ENCODE peak calls at places on chromosomes 3 and 15, in six cellular contexts. F, T, R, W, C and D are unnamed samples. For H4K20me1 and H3K27me3, the result is how much of the 10 kb centered on the place peaks cover.

GRCh38 chr3:32117324-32117723 is 10.9 kb downstream of the GPD1L start:
- DNase-seq in C (peak), F (no peak), R (peak), T (no peak), W (no peak), D (no peak)

GRCh38 chr3:150149651-150150051 is 179.0 kb upstream of the PFN2 start:
- DNase-seq in T (peak), C (peak), W (no peak), F (no peak), R (no peak), D (peak)

GRCh38 chr15:28281876-28282275 is 40.1 kb downstream of the HERC2 start:
- DNase-seq in F (no peak), C (no peak), T (no peak), W (no peak), R (no peak), D (no peak)

GRCh38 chr3:174675426-174675825 is 183.7 kb upstream of the NAALADL2 start:
- DNase-seq in T (no peak), R (no peak), C (no peak), F (no peak), W (no peak), D (no peak)

GRCh38 chr15:47870956-47871625 is 153.8 kb downstream of the SEMA6D start:
- DNase-seq in C (peak), R (no peak), F (no peak), W (no peak), T (peak), D (peak)

GRCh38 chr15:75203017-75203907 is 1.6 kb downstream of the C15orf39 start:
- DNase-seq in F (peak), C (no peak), T (no peak), R (no peak), W (no peak), D (peak)

GRCh38 chr3:39707314-39707909 is 102.0 kb upstream of the MYRIP start:
- DNase-seq in F (peak), C (peak), W (peak), R (peak), T (peak), D (peak)

GRCh38 chr3:52237006-52237658 is 1.8 kb downstream of the TWF2 start:
- DNase-seq in T (no peak), C (no peak), R (no peak), F (no peak), W (no peak), D (no peak)

GRCh38 chr3:131716943-131717342 is 214.2 kb upstream of the MRPL3 start:
- DNase-seq in R (no peak), C (no peak), F (no peak), W (no peak), T (no peak), D (no peak)

GRCh38 chr15:45646220-45646619 is 11.4 kb downstream of the SQOR start:
- DNase-seq in F (no peak), T (no peak), W (no peak), C (peak), R (no peak), D (peak)

GRCh38 chr15:42059661-42060476 is 34.5 kb downstream of the PLA2G4D start:
- DNase-seq in W (peak), R (peak), T (peak), F (peak), C (peak), D (peak)

GRCh38 chr3:142896201-142896755 is 7.4 kb upstream of the PCOLCE2 start:
- DNase-seq in R (no peak), T (no peak), W (no peak), F (no peak), C (peak), D (peak)

GRCh38 chr3:128548426-128549282 is 55.7 kb upstream of the GATA2 start:
- DNase-seq in W (no peak), T (no peak), R (no peak), C (peak), F (no peak), D (peak)

GRCh38 chr3:183253364-183253960 is 409 bp downstream of the B3GNT5 start:
- DNase-seq in F (peak), R (no peak), C (peak), W (no peak), T (peak), D (peak)

GRCh38 chr3:16512435-16513140 is 911 bp downstream of the RFTN1 start:
- DNase-seq in T (peak), R (no peak), W (peak), F (peak), C (no peak), D (peak)

GRCh38 chr3:156126467-156126866 is 6.1 kb downstream of the KCNAB1 start:
- DNase-seq in C (no peak), W (no peak), R (no peak), T (no peak), F (no peak), D (no peak)

DNA sequence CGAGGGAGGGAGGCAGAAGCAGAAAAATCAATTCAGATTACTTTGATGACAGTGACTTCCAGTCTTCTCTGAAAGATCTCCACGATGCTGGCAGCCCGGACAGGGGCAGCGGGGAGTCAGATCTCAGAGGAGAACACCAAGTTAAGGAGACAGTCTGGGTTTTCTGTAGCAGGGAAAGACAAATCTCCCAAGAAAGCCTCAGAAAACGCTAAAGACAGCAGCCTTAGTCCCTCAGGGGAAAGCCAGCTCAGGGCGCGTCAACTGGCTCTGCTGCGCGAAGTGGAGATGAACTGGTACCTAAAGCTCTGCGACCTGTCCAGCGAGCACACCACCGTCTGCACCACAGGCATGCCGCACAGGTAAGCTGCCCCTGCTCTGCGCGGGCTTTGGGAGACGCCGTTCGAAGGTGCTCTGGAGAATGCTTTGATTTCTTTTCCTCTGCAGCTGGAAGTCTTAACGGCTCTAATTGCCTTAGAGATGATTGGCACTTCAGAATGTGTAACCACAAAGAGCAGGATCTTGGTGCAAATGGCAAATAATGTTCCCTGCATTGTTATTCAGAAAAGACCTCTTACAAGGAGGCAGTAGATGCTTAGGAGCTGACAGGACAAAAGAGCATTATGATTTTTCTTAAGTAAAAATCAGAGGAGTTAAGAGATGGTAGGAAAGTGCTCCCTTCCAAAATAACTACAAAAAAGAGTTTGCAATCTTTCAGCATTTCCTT is at the start of gene KCNAB1:
- DNase-seq in T (no peak), R (no peak), W (peak), C (no peak), F (no peak), D (no peak)
- TF ChIP-seq EZH2 in T (no peak), R (no peak), W (no peak), C (no peak), F (no peak), D (no peak)

GRCh38 chr3:72388117-72388516 is 460.1 kb downstream of the SHQ1 start:
- DNase-seq in T (no peak), F (no peak), R (no peak), C (no peak), W (no peak), D (no peak)
- H4K20me1 ChIP-seq in T (half or more), F (half or more), R (half or more), C (half or more), W (half or more), D (half or more)

GRCh38 chr3:195058311-195059005 is 212.5 kb downstream of the XXYLT1 start:
- DNase-seq in T (no peak), R (no peak), C (no peak), W (no peak), F (no peak), D (no peak)
- H3K27me3 ChIP-seq in T (under half), R (under half), C (under half), W (under half), F (under half), D (under half)

GRCh38 chr15:98421419-98422085 is 226.8 kb upstream of the IGF1R start:
- DNase-seq in W (peak), T (peak), C (no peak), R (peak), F (peak), D (peak)
- TF ChIP-seq EZH2 in W (peak), T (no peak), C (no peak), R (no peak), F (peak), D (no peak)

GRCh38 chr3:152322756-152323155 is 54.0 kb downstream of the MBNL1 start:
- DNase-seq in R (no peak), T (no peak), C (no peak), F (no peak), W (no peak), D (peak)

GRCh38 chr3:152321806-152322377 is 53.2 kb downstream of the MBNL1 start:
- DNase-seq in F (no peak), R (no peak), W (no peak), T (no peak), C (no peak), D (no peak)

GRCh38 chr3:152323834-152324233 is 55.1 kb downstream of the MBNL1 start:
- DNase-seq in T (no peak), W (no peak), C (no peak), R (no peak), F (no peak), D (no peak)

GRCh38 chr3:152328841-152329240 is 60.1 kb downstream of the MBNL1 start:
- DNase-seq in R (peak), W (no peak), T (peak), C (peak), F (no peak), D (peak)

GRCh38 chr3:152325136-152325535 is 56.4 kb downstream of the MBNL1 start:
- DNase-seq in W (no peak), F (no peak), C (no peak), T (no peak), R (no peak), D (no peak)
- H4K20me1 ChIP-seq in W (under half), F (under half), C (under half), T (under half), R (under half), D (under half)

GRCh38 chr3:54202029-54202428 is 79.7 kb downstream of the CACNA2D3 start:
- DNase-seq in T (no peak), R (no peak), W (no peak), C (no peak), F (no peak), D (no peak)

GRCh38 chr3:54198556-54198955 is 76.2 kb downstream of the CACNA2D3 start:
- DNase-seq in C (no peak), W (no peak), R (no peak), F (no peak), T (no peak), D (no peak)

GRCh38 chr3:54196330-54196975 is 74.1 kb downstream of the CACNA2D3 start:
- DNase-seq in R (no peak), C (no peak), T (no peak), F (no peak), W (no peak), D (no peak)

GRCh38 chr3:54193093-54193492 is 70.7 kb downstream of the CACNA2D3 start:
- DNase-seq in R (no peak), T (no peak), W (peak), C (no peak), F (no peak), D (no peak)

DNA sequence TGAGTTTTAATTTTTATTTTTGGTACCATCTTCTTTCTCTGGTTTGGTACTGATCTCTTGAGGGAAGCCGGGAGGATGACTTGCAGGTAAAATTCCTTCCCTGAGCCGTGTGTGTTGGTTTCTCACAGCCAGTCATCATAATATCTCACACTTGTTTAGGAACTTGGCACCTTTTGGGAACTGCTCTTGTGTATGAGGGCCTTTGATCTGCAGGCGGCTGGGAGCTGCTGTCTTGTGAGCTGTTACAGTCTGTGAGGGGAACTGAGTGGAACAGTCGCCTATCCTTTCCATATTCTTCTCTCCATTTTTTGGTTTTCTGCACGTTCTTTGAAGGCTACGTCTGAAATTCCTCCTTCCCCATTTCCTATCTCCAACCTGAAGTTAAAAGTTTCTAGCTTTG is 75.2 kb downstream of the CACNA2D3 start:
- DNase-seq in T (no peak), F (no peak), R (no peak), C (no peak), W (no peak), D (no peak)
- H3K27me3 ChIP-seq in T (under half), F (under half), R (under half), C (under half), W (under half), D (under half)

GRCh38 chr3:184777566-184778356 is 34.2 kb upstream of the VPS8 start:
- DNase-seq in W (peak), R (peak), F (peak), C (peak), T (peak), D (peak)

GRCh38 chr3:184781801-184782200 is 30.2 kb upstream of the VPS8 start:
- DNase-seq in T (no peak), C (no peak), R (no peak), F (peak), W (no peak), D (no peak)

GRCh38 chr3:184776916-184777315 is 35.0 kb upstream of the VPS8 start:
- DNase-seq in T (no peak), R (no peak), F (no peak), C (no peak), W (no peak), D (no peak)

GRCh38 chr3:184780981-184781515 is 30.9 kb upstream of the VPS8 start:
- DNase-seq in C (no peak), F (no peak), R (no peak), W (no peak), T (no peak), D (peak)

DNA sequence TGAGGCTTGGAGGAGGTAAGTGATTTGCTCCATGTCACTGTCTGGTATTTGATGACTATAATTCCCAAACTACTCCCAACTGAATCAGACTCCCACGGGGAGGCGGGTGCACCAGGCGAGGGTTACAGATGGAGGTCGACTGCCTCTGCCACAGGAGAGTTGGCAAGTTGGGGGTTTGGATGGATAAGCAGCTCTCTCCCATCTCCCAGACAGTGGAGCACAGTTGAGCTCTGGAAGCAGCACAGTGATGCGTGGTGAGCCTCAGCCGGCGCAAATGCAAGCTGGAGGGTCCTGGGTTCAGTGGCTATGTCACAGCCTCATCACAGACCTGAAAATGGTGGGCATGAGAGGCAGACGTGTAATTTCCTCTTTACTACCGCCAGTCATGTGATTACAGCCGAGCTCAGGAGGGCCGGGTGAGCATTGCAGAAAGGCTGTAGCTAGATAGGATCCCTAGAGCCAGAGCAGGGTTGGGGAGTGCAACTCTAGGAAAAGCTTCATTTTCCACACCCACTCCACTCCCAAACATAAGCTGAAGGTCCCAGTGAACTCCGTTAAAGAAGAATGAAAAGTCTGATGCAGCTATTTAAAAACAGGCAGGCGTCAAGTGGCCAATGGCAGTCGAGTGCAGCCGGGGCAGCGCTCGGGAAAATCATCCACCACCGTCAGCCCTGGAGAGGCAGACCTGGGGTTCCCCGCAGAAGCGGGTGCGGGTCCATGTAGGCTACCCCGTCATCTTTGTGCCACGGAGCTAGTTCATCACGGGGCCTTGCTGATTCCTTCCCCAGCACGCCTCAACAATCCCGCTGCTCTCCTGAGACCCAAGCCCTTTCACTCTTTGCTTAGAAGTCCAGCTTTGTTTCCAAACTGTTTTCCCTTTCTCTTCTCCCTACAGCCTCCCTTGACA is 33.3 kb upstream of the VPS8 start:
- DNase-seq in T (no peak), R (no peak), C (no peak), W (no peak), F (no peak), D (no peak)
- TF ChIP-seq EZH2 in T (no peak), R (no peak), C (no peak), W (no peak), F (no peak), D (no peak)